ENCODE peak calls at places on chromosomes 12 and 14, in four cellular contexts. One of them, this sample, is unnamed.

GRCh38 chr14:71143391-71144290 is 236.4 kb downstream of the PCNX1 start:
- DNase-seq in left ventricle myocardium inferior: no peak
- DNase-seq in cardiac muscle cell: peak
- DNase-seq in PC-3: peak
- DNase-seq in this sample: no peak

GRCh38 chr12:32139064-32139421 is 32.4 kb downstream of the BICD1 start:
- DNase-seq in cardiac muscle cell: peak
- DNase-seq in left ventricle myocardium inferior: no peak
- DNase-seq in PC-3: no peak
- DNase-seq in this sample: no peak

GRCh38 chr14:76257111-76257803 is 105.5 kb downstream of the GPATCH2L start:
- DNase-seq in PC-3: no peak
- DNase-seq in cardiac muscle cell: peak
- DNase-seq in left ventricle myocardium inferior: no peak
- DNase-seq in this sample: no peak

GRCh38 chr12:119788783-119789182 is 88.3 kb downstream of the CIT start:
- DNase-seq in PC-3: no peak
- DNase-seq in cardiac muscle cell: no peak
- DNase-seq in left ventricle myocardium inferior: no peak
- DNase-seq in this sample: no peak

GRCh38 chr12:12397184-12397583 is 40.3 kb downstream of the BORCS5 start:
- DNase-seq in cardiac muscle cell: no peak
- DNase-seq in left ventricle myocardium inferior: no peak
- DNase-seq in PC-3: no peak
- DNase-seq in this sample: no peak

GRCh38 chr12:67327466-67327865 is 58.3 kb downstream of the CAND1 start:
- DNase-seq in left ventricle myocardium inferior: no peak
- DNase-seq in PC-3: no peak
- DNase-seq in cardiac muscle cell: no peak
- DNase-seq in this sample: no peak

GRCh38 chr12:24902521-24903304 is 46.2 kb downstream of the BCAT1 start:
- DNase-seq in PC-3: no peak
- DNase-seq in left ventricle myocardium inferior: peak
- DNase-seq in cardiac muscle cell: peak
- DNase-seq in this sample: no peak

GRCh38 chr12:6093764-6094163 is 30.7 kb downstream of the VWF start:
- DNase-seq in PC-3: peak
- DNase-seq in left ventricle myocardium inferior: no peak
- DNase-seq in cardiac muscle cell: no peak
- DNase-seq in this sample: no peak

GRCh38 chr12:65526311-65526710 is 247.8 kb downstream of the MSRB3 start:
- DNase-seq in cardiac muscle cell: no peak
- DNase-seq in left ventricle myocardium inferior: no peak
- DNase-seq in PC-3: peak
- DNase-seq in this sample: no peak

GRCh38 chr14:73723411-73723798 is 9.2 kb upstream of the PNMA1 start:
- DNase-seq in cardiac muscle cell: peak
- DNase-seq in left ventricle myocardium inferior: no peak
- DNase-seq in PC-3: peak
- DNase-seq in this sample: no peak

GRCh38 chr14:31388687-31389413 is 31.5 kb downstream of the HEATR5A start:
- DNase-seq in PC-3: no peak
- DNase-seq in left ventricle myocardium inferior: no peak
- DNase-seq in cardiac muscle cell: peak
- DNase-seq in this sample: no peak

GRCh38 chr12:77893918-77894317 is 63.2 kb downstream of the NAV3 start:
- DNase-seq in left ventricle myocardium inferior: no peak
- DNase-seq in cardiac muscle cell: peak
- DNase-seq in PC-3: peak
- DNase-seq in this sample: no peak

GRCh38 chr14:89549381-89550102 is 132.5 kb upstream of the FOXN3 start:
- DNase-seq in PC-3: no peak
- DNase-seq in left ventricle myocardium inferior: no peak
- DNase-seq in cardiac muscle cell: no peak
- DNase-seq in this sample: no peak

GRCh38 chr12:107843351-107844311 is 69.1 kb downstream of the ASCL4 start:
- DNase-seq in left ventricle myocardium inferior: no peak
- DNase-seq in cardiac muscle cell: peak
- DNase-seq in PC-3: no peak
- DNase-seq in this sample: no peak

GRCh38 chr12:53754196-53754595 is 2.4 kb upstream of the CISTR start:
- DNase-seq in cardiac muscle cell: no peak
- DNase-seq in PC-3: no peak
- DNase-seq in left ventricle myocardium inferior: no peak
- DNase-seq in this sample: no peak

GRCh38 chr12:118011961-118012360 is 4.5 kb upstream of the RFC5 start:
- DNase-seq in left ventricle myocardium inferior: no peak
- DNase-seq in cardiac muscle cell: no peak
- DNase-seq in PC-3: no peak
- DNase-seq in this sample: no peak

GRCh38 chr14:76313303-76313702 is 62.6 kb upstream of the ESRRB start:
- DNase-seq in left ventricle myocardium inferior: no peak
- DNase-seq in cardiac muscle cell: no peak
- DNase-seq in PC-3: no peak
- DNase-seq in this sample: no peak

GRCh38 chr14:53696217-53696965 is 260.2 kb downstream of the BMP4 start:
- DNase-seq in PC-3: peak
- DNase-seq in left ventricle myocardium inferior: no peak
- DNase-seq in cardiac muscle cell: no peak
- DNase-seq in this sample: no peak

GRCh38 chr12:118357327-118358007 is 15.2 kb downstream of the TAOK3 start:
- DNase-seq in left ventricle myocardium inferior: no peak
- DNase-seq in cardiac muscle cell: peak
- DNase-seq in PC-3: peak
- DNase-seq in this sample: peak

GRCh38 chr14:99246536-99247083 is 25.4 kb downstream of the BCL11B start:
- DNase-seq in PC-3: no peak
- DNase-seq in left ventricle myocardium inferior: no peak
- DNase-seq in cardiac muscle cell: no peak
- DNase-seq in this sample: no peak

GRCh38 chr12:68479832-68480291 is 130.8 kb upstream of the RAP1B start:
- DNase-seq in PC-3: peak
- DNase-seq in cardiac muscle cell: no peak
- DNase-seq in left ventricle myocardium inferior: no peak
- DNase-seq in this sample: no peak

GRCh38 chr12:6278439-6279255 is 31.8 kb upstream of the PLEKHG6 start:
- DNase-seq in left ventricle myocardium inferior: peak
- DNase-seq in cardiac muscle cell: peak
- DNase-seq in PC-3: peak
- DNase-seq in this sample: peak

GRCh38 chr12:1885605-1886245 is 32.7 kb downstream of the CACNA2D4 start:
- DNase-seq in cardiac muscle cell: no peak
- DNase-seq in left ventricle myocardium inferior: no peak
- DNase-seq in PC-3: no peak
- DNase-seq in this sample: no peak

GRCh38 chr14:28482644-28483043 is 283.9 kb upstream of the FOXG1 start:
- DNase-seq in left ventricle myocardium inferior: no peak
- DNase-seq in PC-3: no peak
- DNase-seq in cardiac muscle cell: no peak
- DNase-seq in this sample: no peak

GRCh38 chr12:13452955-13453570 is 256.5 kb downstream of the EMP1 start:
- DNase-seq in left ventricle myocardium inferior: no peak
- DNase-seq in PC-3: no peak
- DNase-seq in cardiac muscle cell: no peak
- DNase-seq in this sample: no peak

GRCh38 chr12:110687770-110688169 is 1.1 kb downstream of the HVCN1 start:
- DNase-seq in PC-3: no peak
- DNase-seq in left ventricle myocardium inferior: no peak
- DNase-seq in cardiac muscle cell: peak
- DNase-seq in this sample: no peak

GRCh38 chr12:130819248-130819576 is 19.8 kb downstream of the STX2 start:
- DNase-seq in left ventricle myocardium inferior: no peak
- DNase-seq in cardiac muscle cell: no peak
- DNase-seq in PC-3: no peak
- DNase-seq in this sample: no peak
- TF ChIP-seq CTCF in left ventricle myocardium inferior: peak
- TF ChIP-seq CTCF in cardiac muscle cell: no peak
- TF ChIP-seq CTCF in PC-3: no peak
- TF ChIP-seq CTCF in this sample: peak

GRCh38 chr12:105852958-105853357 is 285.8 kb downstream of the NUAK1 start:
- DNase-seq in cardiac muscle cell: peak
- DNase-seq in PC-3: no peak
- DNase-seq in left ventricle myocardium inferior: peak
- DNase-seq in this sample: peak
- H3K4me3 ChIP-seq in cardiac muscle cell: no peak
- H3K4me3 ChIP-seq in PC-3: no peak
- H3K4me3 ChIP-seq in left ventricle myocardium inferior: peak
- H3K4me3 ChIP-seq in this sample: no peak

GRCh38 chr14:92601757-92602417 is 88.3 kb downstream of the RIN3 start:
- DNase-seq in left ventricle myocardium inferior: no peak
- DNase-seq in cardiac muscle cell: no peak
- DNase-seq in PC-3: no peak
- DNase-seq in this sample: no peak

GRCh38 chr14:92601131-92601710 is 87.6 kb downstream of the RIN3 start:
- DNase-seq in PC-3: no peak
- DNase-seq in cardiac muscle cell: no peak
- DNase-seq in left ventricle myocardium inferior: no peak
- DNase-seq in this sample: no peak

GRCh38 chr14:92605274-92605940 is 91.8 kb downstream of the RIN3 start:
- DNase-seq in PC-3: no peak
- DNase-seq in left ventricle myocardium inferior: no peak
- DNase-seq in cardiac muscle cell: no peak
- DNase-seq in this sample: no peak

GRCh38 chr14:92600318-92601053 is 86.9 kb downstream of the RIN3 start:
- DNase-seq in cardiac muscle cell: peak
- DNase-seq in left ventricle myocardium inferior: no peak
- DNase-seq in PC-3: peak
- DNase-seq in this sample: no peak

DNA sequence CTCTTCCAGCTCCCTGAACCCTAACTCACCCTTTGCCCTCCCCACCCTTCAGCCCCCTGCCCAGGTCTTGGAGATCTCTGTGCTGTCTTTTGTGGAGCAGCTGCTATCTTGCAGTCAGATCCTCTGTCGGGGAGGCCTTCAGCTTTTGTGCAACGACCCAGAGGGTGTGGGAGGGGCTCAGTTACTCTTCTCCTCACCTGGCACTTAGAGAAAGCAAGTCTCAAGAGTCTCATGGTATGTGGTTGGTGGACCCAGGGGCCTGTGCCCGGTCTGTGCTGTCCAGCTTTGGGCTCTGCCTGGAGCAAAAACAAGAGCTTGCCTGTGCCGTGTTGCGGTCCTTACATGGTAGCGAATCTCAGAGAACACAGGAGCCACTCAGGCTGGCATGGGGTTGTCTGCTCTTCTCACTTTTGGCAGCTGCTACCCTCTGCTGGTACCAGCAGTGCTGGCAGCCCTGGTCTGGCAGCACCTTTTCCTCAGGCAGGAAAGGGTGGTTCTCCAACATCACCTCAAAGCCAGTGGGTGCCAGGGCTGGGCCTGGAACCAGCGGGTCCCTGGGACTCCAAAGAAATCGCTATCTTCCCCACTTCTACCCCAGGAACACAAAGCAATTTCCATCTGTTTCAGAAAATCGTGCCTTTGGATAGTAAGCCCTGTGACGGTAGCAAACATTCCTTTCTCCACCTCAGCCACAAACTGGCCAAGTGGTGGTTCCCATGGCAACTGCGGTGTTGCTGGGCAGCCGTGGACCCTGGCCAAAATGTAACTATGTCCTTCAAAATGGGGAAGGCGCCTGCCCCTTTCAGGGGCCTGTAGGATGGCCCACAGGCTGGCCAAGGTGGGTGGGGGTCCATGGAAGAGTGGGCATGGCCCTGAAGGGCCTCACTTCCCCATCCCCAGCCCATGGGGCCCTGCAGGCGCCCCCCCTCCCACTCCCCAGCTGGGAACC is 90.0 kb downstream of the RIN3 start:
- DNase-seq in left ventricle myocardium inferior: peak
- DNase-seq in PC-3: peak
- DNase-seq in cardiac muscle cell: peak
- DNase-seq in this sample: peak
- TF ChIP-seq CTCF in left ventricle myocardium inferior: peak
- TF ChIP-seq CTCF in PC-3: peak
- TF ChIP-seq CTCF in cardiac muscle cell: peak
- TF ChIP-seq CTCF in this sample: peak

DNA sequence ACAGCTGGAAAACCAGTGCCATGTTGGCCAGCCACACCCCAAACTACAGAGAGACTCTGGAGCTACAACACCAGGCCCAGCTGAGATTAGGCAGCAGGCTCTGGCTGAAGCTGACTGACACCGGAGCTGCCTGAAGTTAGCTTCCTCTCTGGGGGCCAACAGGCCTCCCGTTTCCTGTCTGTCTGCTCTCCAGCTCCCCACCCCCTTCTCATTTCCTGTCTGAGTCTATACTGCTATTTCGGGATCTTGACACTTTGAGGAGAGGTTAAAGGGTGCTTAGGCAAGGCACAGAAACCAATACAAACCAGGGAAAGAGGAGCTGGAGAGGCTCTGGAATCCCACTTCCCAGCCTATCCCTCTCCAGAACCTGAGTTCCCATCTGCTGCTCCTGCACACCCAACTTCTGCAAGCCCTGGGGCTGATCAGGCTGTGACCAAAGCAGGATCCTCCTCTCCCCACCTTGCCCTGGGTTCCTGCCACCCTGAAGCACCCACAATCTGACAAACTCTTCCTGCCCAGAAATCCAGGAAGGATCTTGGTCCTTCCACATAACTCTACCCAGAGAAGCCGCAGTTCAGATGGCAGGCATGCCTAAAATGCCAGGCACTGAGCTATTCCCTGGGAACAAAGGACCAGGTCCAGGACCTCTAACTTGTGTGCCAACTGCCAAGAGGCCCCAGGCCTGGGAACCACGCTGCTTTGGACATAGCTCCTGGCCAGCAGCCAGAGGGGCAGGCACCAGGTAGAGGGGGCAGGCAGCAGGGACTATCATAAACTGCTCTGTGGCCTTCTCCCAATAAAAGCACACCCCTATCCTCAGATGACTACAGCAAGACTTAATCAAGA is 39.9 kb downstream of the PRPF40B start:
- DNase-seq in cardiac muscle cell: peak
- DNase-seq in PC-3: peak
- DNase-seq in left ventricle myocardium inferior: peak
- DNase-seq in this sample: peak
- H3K4me3 ChIP-seq in cardiac muscle cell: no peak
- H3K4me3 ChIP-seq in PC-3: no peak
- H3K4me3 ChIP-seq in left ventricle myocardium inferior: peak
- H3K4me3 ChIP-seq in this sample: no peak

This sample was measured in heart right ventricle.